ENCODE peak calls at places on chromosomes 6 and 20, in eight cellular contexts. One of them, this sample, is unnamed.

GRCh38 chr20:8132632-8133587 is 844 bp downstream of the PLCB1 start:
- DNase-seq in HepG2: no peak
- DNase-seq in A549: peak; percentile 33
- DNase-seq in K562: no peak
- DNase-seq in SK-N-SH: no peak
- DNase-seq in H1: no peak
- DNase-seq in HCT116: no peak
- DNase-seq in GM12878: no peak
- DNase-seq in this sample: no peak

GRCh38 chr6:147507162-147508072 is 1.1 kb upstream of the SAMD5 start:
- DNase-seq in K562: peak; percentile 20
- DNase-seq in GM12878: no peak
- DNase-seq in H1: peak; percentile 57
- DNase-seq in HCT116: no peak
- DNase-seq in SK-N-SH: peak; percentile 42
- DNase-seq in HepG2: no peak
- DNase-seq in A549: peak; percentile 12
- DNase-seq in this sample: no peak

GRCh38 chr20:34472246-34472925 is 43.8 kb upstream of the DYNLRB1 start:
- DNase-seq in K562: peak; percentile 33
- DNase-seq in HCT116: peak; percentile 75
- DNase-seq in H1: no peak
- DNase-seq in A549: no peak
- DNase-seq in SK-N-SH: no peak
- DNase-seq in HepG2: no peak
- DNase-seq in GM12878: no peak
- DNase-seq in this sample: peak; percentile 61

GRCh38 chr20:32004963-32005362 is 5.3 kb upstream of the CCM2L start:
- DNase-seq in A549: peak; percentile 35
- DNase-seq in HCT116: peak; percentile 13
- DNase-seq in K562: peak; percentile 30
- DNase-seq in SK-N-SH: no peak
- DNase-seq in GM12878: no peak
- DNase-seq in HepG2: no peak
- DNase-seq in H1: no peak
- DNase-seq in this sample: peak; percentile 36

GRCh38 chr6:127300411-127300810 is 33.7 kb downstream of the RNF146 start:
- DNase-seq in HepG2: no peak
- DNase-seq in HCT116: no peak
- DNase-seq in A549: peak; percentile 6
- DNase-seq in GM12878: no peak
- DNase-seq in H1: no peak
- DNase-seq in SK-N-SH: no peak
- DNase-seq in K562: no peak
- DNase-seq in this sample: peak; percentile 92

GRCh38 chr6:13425971-13426931 is 61.1 kb downstream of the GFOD1 start:
- DNase-seq in HepG2: no peak
- DNase-seq in HCT116: no peak
- DNase-seq in GM12878: peak; percentile 42
- DNase-seq in H1: no peak
- DNase-seq in A549: no peak
- DNase-seq in K562: no peak
- DNase-seq in SK-N-SH: no peak
- DNase-seq in this sample: peak; percentile 77

GRCh38 chr6:3813150-3813780 is 35.9 kb upstream of the FAM50B start:
- DNase-seq in HCT116: no peak
- DNase-seq in SK-N-SH: no peak
- DNase-seq in H1: no peak
- DNase-seq in HepG2: peak; percentile 33
- DNase-seq in GM12878: no peak
- DNase-seq in K562: peak; percentile 47
- DNase-seq in A549: peak; percentile 32
- DNase-seq in this sample: peak; percentile 56

GRCh38 chr6:39812853-39813533 is 20.8 kb downstream of the DAAM2 start:
- DNase-seq in A549: no peak
- DNase-seq in HepG2: no peak
- DNase-seq in HCT116: no peak
- DNase-seq in SK-N-SH: no peak
- DNase-seq in H1: no peak
- DNase-seq in GM12878: peak; percentile 36
- DNase-seq in K562: no peak
- DNase-seq in this sample: peak; percentile 68

GRCh38 chr6:129314575-129314974 is 395.4 kb downstream of the ARHGAP18 start:
- DNase-seq in GM12878: no peak
- DNase-seq in H1: no peak
- DNase-seq in HepG2: no peak
- DNase-seq in A549: no peak
- DNase-seq in K562: no peak
- DNase-seq in SK-N-SH: no peak
- DNase-seq in HCT116: no peak
- DNase-seq in this sample: no peak

GRCh38 chr20:46709459-46710148 is at the start of gene SLC2A10:
- DNase-seq in A549: no peak
- DNase-seq in H1: peak; percentile 78
- DNase-seq in SK-N-SH: peak; percentile 87
- DNase-seq in GM12878: no peak
- DNase-seq in K562: peak; percentile 54
- DNase-seq in HepG2: peak; percentile 53
- DNase-seq in HCT116: no peak
- DNase-seq in this sample: peak; percentile 61

GRCh38 chr6:13395272-13396237 is 67.2 kb upstream of the TBC1D7 start:
- DNase-seq in HCT116: no peak
- DNase-seq in GM12878: no peak
- DNase-seq in A549: peak; percentile 70
- DNase-seq in K562: peak; percentile 75
- DNase-seq in H1: no peak
- DNase-seq in HepG2: peak; percentile 59
- DNase-seq in SK-N-SH: peak; percentile 65
- DNase-seq in this sample: peak; percentile 83

GRCh38 chr20:49578436-49578835 is 10.5 kb upstream of the PTGIS start:
- DNase-seq in HepG2: no peak
- DNase-seq in GM12878: no peak
- DNase-seq in H1: no peak
- DNase-seq in K562: no peak
- DNase-seq in SK-N-SH: no peak
- DNase-seq in A549: no peak
- DNase-seq in HCT116: no peak
- DNase-seq in this sample: no peak

GRCh38 chr20:49573900-49574416 is 6.0 kb upstream of the PTGIS start:
- DNase-seq in A549: no peak
- DNase-seq in H1: no peak
- DNase-seq in HCT116: no peak
- DNase-seq in K562: no peak
- DNase-seq in SK-N-SH: no peak
- DNase-seq in GM12878: no peak
- DNase-seq in HepG2: no peak
- DNase-seq in this sample: peak; percentile 59

GRCh38 chr20:49579195-49579594 is 11.3 kb upstream of the PTGIS start:
- DNase-seq in SK-N-SH: no peak
- DNase-seq in A549: no peak
- DNase-seq in HepG2: no peak
- DNase-seq in K562: no peak
- DNase-seq in GM12878: no peak
- DNase-seq in H1: no peak
- DNase-seq in HCT116: no peak
- DNase-seq in this sample: no peak

GRCh38 chr20:49572857-49573256 is 4.9 kb upstream of the PTGIS start:
- DNase-seq in GM12878: no peak
- DNase-seq in H1: no peak
- DNase-seq in A549: no peak
- DNase-seq in SK-N-SH: no peak
- DNase-seq in HepG2: no peak
- DNase-seq in HCT116: no peak
- DNase-seq in K562: no peak
- DNase-seq in this sample: no peak

GRCh38 chr20:49575551-49576060 is 7.7 kb upstream of the PTGIS start:
- DNase-seq in A549: peak; percentile 33
- DNase-seq in HepG2: no peak
- DNase-seq in HCT116: no peak
- DNase-seq in H1: no peak
- DNase-seq in K562: no peak
- DNase-seq in GM12878: no peak
- DNase-seq in SK-N-SH: no peak
- DNase-seq in this sample: no peak
- TF ChIP-seq RAD21 in A549: no peak
- TF ChIP-seq RAD21 in HepG2: no peak
- TF ChIP-seq RAD21 in HCT116: no peak
- TF ChIP-seq RAD21 in H1: no peak
- TF ChIP-seq RAD21 in K562: no peak
- TF ChIP-seq RAD21 in GM12878: no peak
- TF ChIP-seq RAD21 in SK-N-SH: no peak
- TF ChIP-seq RAD21 in this sample: no peak

GRCh38 chr6:112050417-112050816 is 3.5 kb upstream of the CCN6 start:
- DNase-seq in H1: no peak
- DNase-seq in K562: no peak
- DNase-seq in HepG2: no peak
- DNase-seq in A549: no peak
- DNase-seq in SK-N-SH: no peak
- DNase-seq in GM12878: no peak
- DNase-seq in HCT116: no peak
- DNase-seq in this sample: no peak

GRCh38 chr6:112054001-112054400 is at the start of gene CCN6:
- DNase-seq in HCT116: no peak
- DNase-seq in K562: no peak
- DNase-seq in A549: no peak
- DNase-seq in SK-N-SH: no peak
- DNase-seq in GM12878: no peak
- DNase-seq in HepG2: no peak
- DNase-seq in H1: no peak
- DNase-seq in this sample: no peak

GRCh38 chr6:112054520-112055160 is 736 bp downstream of the CCN6 start:
- DNase-seq in A549: no peak
- DNase-seq in H1: no peak
- DNase-seq in HepG2: no peak
- DNase-seq in HCT116: no peak
- DNase-seq in K562: no peak
- DNase-seq in GM12878: no peak
- DNase-seq in SK-N-SH: no peak
- DNase-seq in this sample: peak; percentile 31

GRCh38 chr6:112049051-112049799 is 4.7 kb upstream of the CCN6 start:
- DNase-seq in SK-N-SH: no peak
- DNase-seq in GM12878: no peak
- DNase-seq in K562: no peak
- DNase-seq in A549: no peak
- DNase-seq in HepG2: peak; percentile 17
- DNase-seq in H1: no peak
- DNase-seq in HCT116: no peak
- DNase-seq in this sample: peak; percentile 33

DNA sequence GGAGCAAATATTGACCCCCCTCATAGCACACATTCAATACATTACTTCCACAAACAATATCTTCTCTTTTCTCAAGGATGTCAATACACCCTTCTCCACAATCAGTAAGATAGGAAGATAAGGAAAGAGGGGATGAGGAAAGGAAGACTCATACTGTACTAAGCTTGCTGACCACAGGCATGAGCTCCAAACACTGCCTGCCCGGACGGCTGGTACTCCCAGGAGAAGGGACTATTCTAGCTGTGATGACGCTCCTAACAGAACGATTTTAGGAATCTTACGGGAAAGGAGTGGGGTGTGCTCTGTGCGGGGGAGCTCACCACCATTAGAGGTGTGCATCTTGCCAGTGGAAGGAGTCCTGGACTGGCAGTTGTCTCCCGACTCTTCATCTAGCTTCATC is 3.9 kb upstream of the CCN6 start:
- DNase-seq in A549: no peak
- DNase-seq in K562: no peak
- DNase-seq in HepG2: no peak
- DNase-seq in HCT116: no peak
- DNase-seq in GM12878: no peak
- DNase-seq in H1: no peak
- DNase-seq in SK-N-SH: no peak
- DNase-seq in this sample: no peak
- TF ChIP-seq RAD21 in A549: no peak
- TF ChIP-seq RAD21 in K562: no peak
- TF ChIP-seq RAD21 in HepG2: no peak
- TF ChIP-seq RAD21 in HCT116: no peak
- TF ChIP-seq RAD21 in GM12878: no peak
- TF ChIP-seq RAD21 in H1: no peak
- TF ChIP-seq RAD21 in SK-N-SH: no peak
- TF ChIP-seq RAD21 in this sample: no peak

GRCh38 chr20:43916875-43917371 is 2.3 kb downstream of the TOX2 start:
- DNase-seq in HepG2: no peak
- DNase-seq in K562: no peak
- DNase-seq in SK-N-SH: no peak
- DNase-seq in GM12878: peak; percentile 23
- DNase-seq in HCT116: no peak
- DNase-seq in H1: no peak
- DNase-seq in A549: no peak
- DNase-seq in this sample: peak; percentile 45

GRCh38 chr20:43914697-43915208 is at the start of gene TOX2:
- DNase-seq in A549: peak; percentile 21
- DNase-seq in SK-N-SH: peak; percentile 96
- DNase-seq in HepG2: no peak
- DNase-seq in H1: peak; percentile 62
- DNase-seq in HCT116: no peak
- DNase-seq in GM12878: no peak
- DNase-seq in K562: peak; percentile 87
- DNase-seq in this sample: no peak

GRCh38 chr20:43917380-43917779 is 2.7 kb downstream of the TOX2 start:
- DNase-seq in H1: no peak
- DNase-seq in SK-N-SH: no peak
- DNase-seq in HepG2: no peak
- DNase-seq in GM12878: no peak
- DNase-seq in HCT116: no peak
- DNase-seq in A549: no peak
- DNase-seq in K562: no peak
- DNase-seq in this sample: no peak

GRCh38 chr20:43915209-43916072 is 789 bp downstream of the TOX2 start:
- DNase-seq in H1: peak; percentile 78
- DNase-seq in HCT116: no peak
- DNase-seq in A549: no peak
- DNase-seq in SK-N-SH: peak; percentile 77
- DNase-seq in GM12878: no peak
- DNase-seq in HepG2: no peak
- DNase-seq in K562: no peak
- DNase-seq in this sample: peak; percentile 23

GRCh38 chr20:43916073-43916874 is 1.6 kb downstream of the TOX2 start:
- DNase-seq in SK-N-SH: peak; percentile 72
- DNase-seq in HepG2: no peak
- DNase-seq in HCT116: no peak
- DNase-seq in H1: no peak
- DNase-seq in GM12878: no peak
- DNase-seq in K562: no peak
- DNase-seq in A549: no peak
- DNase-seq in this sample: no peak
- TF ChIP-seq RAD21 in SK-N-SH: no peak
- TF ChIP-seq RAD21 in HepG2: no peak
- TF ChIP-seq RAD21 in HCT116: no peak
- TF ChIP-seq RAD21 in H1: no peak
- TF ChIP-seq RAD21 in GM12878: no peak
- TF ChIP-seq RAD21 in K562: no peak
- TF ChIP-seq RAD21 in A549: no peak
- TF ChIP-seq RAD21 in this sample: no peak

GRCh38 chr6:55922406-55922805 is 47.0 kb upstream of the BMP5 start:
- DNase-seq in A549: no peak
- DNase-seq in SK-N-SH: no peak
- DNase-seq in HepG2: no peak
- DNase-seq in GM12878: no peak
- DNase-seq in HCT116: no peak
- DNase-seq in K562: no peak
- DNase-seq in H1: no peak
- DNase-seq in this sample: no peak

GRCh38 chr6:55919909-55920308 is 44.5 kb upstream of the BMP5 start:
- DNase-seq in HepG2: no peak
- DNase-seq in HCT116: no peak
- DNase-seq in K562: no peak
- DNase-seq in A549: no peak
- DNase-seq in GM12878: no peak
- DNase-seq in SK-N-SH: no peak
- DNase-seq in H1: no peak
- DNase-seq in this sample: no peak

GRCh38 chr6:55925292-55925691 is 49.9 kb upstream of the BMP5 start:
- DNase-seq in A549: peak; percentile 20
- DNase-seq in HepG2: no peak
- DNase-seq in SK-N-SH: no peak
- DNase-seq in H1: no peak
- DNase-seq in K562: no peak
- DNase-seq in GM12878: no peak
- DNase-seq in HCT116: peak; percentile 45
- DNase-seq in this sample: peak; percentile 94
- TF ChIP-seq RAD21 in A549: no peak
- TF ChIP-seq RAD21 in HepG2: no peak
- TF ChIP-seq RAD21 in SK-N-SH: no peak
- TF ChIP-seq RAD21 in H1: no peak
- TF ChIP-seq RAD21 in K562: no peak
- TF ChIP-seq RAD21 in GM12878: no peak
- TF ChIP-seq RAD21 in HCT116: no peak
- TF ChIP-seq RAD21 in this sample: no peak